ENCODE peak calls at places on chromosomes 11 and 22, in four cellular contexts. R, D, L and Q are unnamed samples.

GRCh38 chr11:35043933-35044332 is 95.0 kb upstream of the CD44 start:
- DNase-seq in R (peak), D (peak), L (no peak), Q (no peak)

GRCh38 chr11:120034881-120035620 is 102.9 kb downstream of the TRIM29 start:
- DNase-seq in R (no peak), D (no peak), L (no peak), Q (no peak)

GRCh38 chr11:111694851-111695250 is 71.3 kb downstream of the PPP2R1B start:
- DNase-seq in R (peak), D (no peak), L (no peak), Q (no peak)

GRCh38 chr22:30325724-30326703 is 727 bp downstream of the TBC1D10A start:
- DNase-seq in R (no peak), D (no peak), L (peak), Q (no peak)

GRCh38 chr22:41517172-41518047 is 26.9 kb downstream of the POLR3H start:
- DNase-seq in R (peak), D (peak), L (peak), Q (peak)

GRCh38 chr11:6127881-6128280 is 20.4 kb downstream of the OR56B4 start:
- DNase-seq in R (no peak), D (no peak), L (no peak), Q (no peak)

GRCh38 chr22:46538816-46539163 is 1.4 kb upstream of the CELSR1 start:
- DNase-seq in R (no peak), D (peak), L (no peak), Q (peak)

GRCh38 chr22:38029901-38030300 is 27.3 kb upstream of the PICK1 start:
- DNase-seq in R (no peak), D (no peak), L (no peak), Q (no peak)

GRCh38 chr11:26621147-26621546 is 49.1 kb upstream of the MUC15 start:
- DNase-seq in R (peak), D (peak), L (no peak), Q (peak)

GRCh38 chr11:114061053-114062049 is 1.8 kb downstream of the ZBTB16 start:
- DNase-seq in R (peak), D (peak), L (no peak), Q (no peak)

GRCh38 chr11:114058871-114059277 is 637 bp upstream of the ZBTB16 start:
- DNase-seq in R (no peak), D (no peak), L (no peak), Q (no peak)

GRCh38 chr11:114059984-114060401 is 482 bp downstream of the ZBTB16 start:
- DNase-seq in R (peak), D (peak), L (no peak), Q (no peak)

GRCh38 chr11:114059278-114059983 is at the start of gene ZBTB16:
- DNase-seq in R (peak), D (peak), L (no peak), Q (no peak)

DNA sequence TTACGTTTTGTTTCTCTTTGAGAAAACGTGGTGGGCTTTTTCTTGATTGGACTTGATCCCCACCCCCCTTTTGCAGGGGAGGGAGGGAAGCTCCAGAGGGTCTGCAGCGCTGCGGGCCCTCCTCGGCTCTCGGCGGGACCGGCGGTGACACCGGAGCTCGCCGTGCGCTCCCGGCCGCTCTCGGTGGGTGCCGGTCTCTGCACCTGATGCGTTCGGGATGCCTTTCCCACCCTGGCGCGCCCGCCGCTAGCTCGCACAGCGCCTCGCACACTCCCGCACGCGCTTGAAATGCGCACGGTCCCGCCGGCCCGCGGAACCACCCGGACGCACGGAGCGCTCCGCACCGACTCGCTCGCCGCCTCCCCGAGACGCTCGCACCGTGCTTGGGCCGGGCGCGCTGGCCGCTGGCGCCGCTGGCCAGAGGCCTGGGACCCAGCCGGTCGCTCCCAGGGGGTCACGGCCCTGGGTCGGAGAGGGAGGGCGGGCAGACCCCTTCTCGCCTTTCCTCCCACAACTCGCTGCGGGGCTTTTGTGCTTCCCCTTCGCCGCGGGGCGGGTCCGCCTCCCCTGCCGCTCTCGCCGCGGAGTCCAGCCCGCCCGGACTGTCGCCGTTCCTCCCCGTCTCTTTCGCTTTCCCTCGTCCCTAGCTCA is 1.0 kb downstream of the ZBTB16 start:
- DNase-seq in R (no peak), D (peak), L (no peak), Q (no peak)
- TF ChIP-seq EZH2 in R (peak), D (no peak), L (no peak), Q (no peak)

GRCh38 chr22:20779014-20779812 is 5.3 kb downstream of the SERPIND1 start:
- DNase-seq in R (no peak), D (no peak), L (no peak), Q (no peak)

GRCh38 chr22:20775342-20775895 is 1.5 kb downstream of the SERPIND1 start:
- DNase-seq in R (no peak), D (no peak), L (no peak), Q (no peak)

GRCh38 chr22:20779813-20780148 is 5.9 kb downstream of the SERPIND1 start:
- DNase-seq in R (peak), D (no peak), L (no peak), Q (peak)

GRCh38 chr22:20776624-20777405 is 2.9 kb downstream of the SERPIND1 start:
- DNase-seq in R (no peak), D (no peak), L (no peak), Q (no peak)

DNA sequence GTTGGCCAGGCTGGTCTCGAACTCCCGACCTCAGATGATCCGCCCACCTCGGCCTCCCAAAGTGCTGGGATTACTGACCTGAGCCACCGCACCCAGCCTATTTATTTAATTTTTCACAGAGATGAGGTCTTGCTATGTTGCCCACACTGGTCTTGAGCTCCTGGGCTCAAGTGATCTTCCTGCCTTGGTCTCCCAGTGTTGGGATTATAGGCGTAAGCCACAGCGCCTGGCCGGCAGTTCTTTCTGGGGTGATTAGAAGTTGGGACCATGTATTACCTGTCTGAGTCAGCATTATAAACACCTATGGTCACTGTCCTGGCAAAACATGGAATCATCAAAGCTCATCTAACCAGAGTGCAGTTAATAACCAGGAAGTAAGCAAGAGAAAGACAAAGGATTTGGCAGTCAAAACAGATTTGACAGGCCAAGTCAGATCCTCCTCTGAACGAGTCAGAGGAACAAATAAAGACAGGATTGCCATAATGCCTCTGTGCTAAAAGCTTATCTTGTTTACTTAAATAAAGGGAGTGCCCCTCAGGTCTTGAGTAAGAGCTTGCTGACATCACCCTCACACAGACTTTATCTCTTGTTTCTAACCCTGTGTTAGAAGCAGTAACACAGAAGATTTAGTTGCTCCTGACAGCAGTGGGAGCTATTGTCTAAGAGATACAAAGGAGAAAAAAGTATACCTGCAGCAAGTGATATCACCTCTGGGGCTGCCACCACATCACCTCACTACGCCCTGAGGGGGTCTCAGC is 3.7 kb downstream of the SERPIND1 start:
- DNase-seq in R (peak), D (peak), L (no peak), Q (peak)
- TF ChIP-seq CTCF in R (no peak), D (no peak), L (no peak), Q (no peak)

DNA sequence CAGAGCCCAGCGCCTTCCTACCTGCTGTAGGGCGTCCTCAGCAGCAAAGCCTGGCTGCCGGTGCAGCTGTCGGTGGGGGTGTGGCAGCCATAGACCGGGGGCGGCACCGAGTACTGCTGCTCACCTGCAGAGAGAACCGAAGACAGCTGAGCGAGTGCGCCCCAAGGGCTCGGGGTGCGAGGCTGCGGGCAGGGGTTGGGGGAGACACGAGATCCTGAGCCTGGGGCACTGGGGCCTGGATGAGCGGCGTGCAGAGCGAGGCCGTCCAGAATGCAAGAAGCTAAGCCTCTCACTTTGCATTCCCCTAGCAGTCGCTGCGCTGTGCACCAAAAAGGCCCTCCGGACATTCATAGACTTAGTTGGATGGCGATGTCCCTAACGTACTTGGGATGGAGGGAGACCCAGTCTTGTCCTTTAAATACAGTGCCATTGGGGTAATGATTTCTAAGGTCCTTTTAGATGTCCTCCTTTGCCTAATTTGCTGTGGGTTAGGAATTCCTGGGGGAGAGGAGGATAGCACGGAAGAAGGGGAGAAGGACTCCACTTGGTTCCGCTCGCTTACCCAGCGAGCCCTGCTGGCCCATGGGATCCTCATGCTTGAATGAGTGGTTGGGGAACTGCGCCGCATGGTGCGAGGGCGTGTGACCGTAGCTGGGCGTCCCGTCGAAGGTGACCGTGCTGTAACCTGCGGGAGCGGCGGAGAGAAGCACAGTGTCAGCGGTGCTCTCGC is 7.2 kb downstream of the WT1 start:
- DNase-seq in R (no peak), D (no peak), L (no peak), Q (no peak)
- TF ChIP-seq EZH2 in R (peak), D (no peak), L (no peak), Q (no peak)

GRCh38 chr22:24876700-24877099 is 69.8 kb downstream of the LHFPL7 start:
- DNase-seq in R (no peak), D (no peak), L (no peak), Q (no peak)

GRCh38 chr22:24878969-24879368 is 67.5 kb downstream of the LHFPL7 start:
- DNase-seq in R (no peak), D (no peak), L (no peak), Q (no peak)

GRCh38 chr22:24871611-24872205 is 65.7 kb downstream of the SGSM1 start:
- DNase-seq in R (no peak), D (no peak), L (peak), Q (no peak)

GRCh38 chr22:24875862-24876506 is 70.0 kb downstream of the SGSM1 start:
- DNase-seq in R (peak), D (peak), L (peak), Q (no peak)
- TF ChIP-seq CTCF in R (no peak), D (no peak), L (no peak), Q (no peak)

GRCh38 chr11:31799036-31799793 is 11.9 kb downstream of the PAX6 start:
- DNase-seq in R (no peak), D (no peak), L (no peak), Q (no peak)
- TF ChIP-seq EZH2 in R (peak), D (no peak), L (no peak), Q (no peak)

GRCh38 chr11:108432783-108433182 is 34.5 kb downstream of the C11orf65 start:
- DNase-seq in R (peak), D (no peak), L (no peak), Q (no peak)
- TF ChIP-seq CTCF in R (no peak), D (no peak), L (no peak), Q (no peak)

GRCh38 chr11:124740277-124740882 is 638 bp downstream of the NRGN start:
- DNase-seq in R (no peak), D (peak), L (no peak), Q (peak)
- TF ChIP-seq EZH2 in R (no peak), D (no peak), L (no peak), Q (no peak)

GRCh38 chr22:23386245-23386631 is 193.9 kb downstream of the IGLL1 start:
- DNase-seq in R (no peak), D (no peak), L (no peak), Q (no peak)
- TF ChIP-seq CTCF in R (no peak), D (peak), L (no peak), Q (no peak)

GRCh38 chr11:8593935-8594909 is at the start of gene STK33:
- DNase-seq in R (peak), D (no peak), L (no peak), Q (no peak)
- TF ChIP-seq EZH2 in R (peak), D (no peak), L (no peak), Q (no peak)